ENCODE peak calls at places on chromosomes 13 and 19, in six cellular contexts. S, V, M, A, L and G are unnamed samples.

GRCh38 chr19:41373993-41374392 is 2.3 kb upstream of the TMEM91 start:
- DNase-seq in M (peak), L (no peak), S (no peak), A (no peak), V (no peak), G (peak)

GRCh38 chr13:98351636-98352035 is 174.6 kb upstream of the RNF113B start:
- DNase-seq in V (no peak), S (no peak), A (no peak), M (no peak), L (no peak), G (no peak)

GRCh38 chr19:54418930-54419800 is 3.9 kb downstream of the TTYH1 start:
- DNase-seq in A (no peak), M (no peak), V (no peak), L (no peak), S (no peak), G (no peak)

GRCh38 chr19:46692918-46693722 is 23.8 kb downstream of the PRKD2 start:
- DNase-seq in L (no peak), V (no peak), M (no peak), S (no peak), A (no peak), G (no peak)

GRCh38 chr19:12757544-12758274 is 6.1 kb downstream of the BEST2 start:
- DNase-seq in L (no peak), A (peak), S (peak), M (peak), V (no peak), G (no peak)

GRCh38 chr19:3682286-3682685 is 18.0 kb downstream of the PIP5K1C start:
- DNase-seq in S (no peak), A (no peak), V (no peak), L (no peak), M (no peak), G (no peak)

GRCh38 chr13:94315188-94315587 is 164.3 kb downstream of the DCT start:
- DNase-seq in L (no peak), S (no peak), V (no peak), M (no peak), A (no peak), G (no peak)

GRCh38 chr19:2766594-2767372 is 16.3 kb downstream of the SGTA start:
- DNase-seq in S (no peak), A (no peak), V (peak), M (no peak), L (no peak), G (no peak)

GRCh38 chr13:31122143-31122542 is 39.6 kb downstream of the HSPH1 start:
- DNase-seq in L (no peak), V (no peak), M (no peak), A (no peak), S (no peak), G (no peak)

GRCh38 chr13:106318941-106319411 is 216.5 kb downstream of the EFNB2 start:
- DNase-seq in S (no peak), V (no peak), L (no peak), A (no peak), M (no peak), G (no peak)